ENCODE peak calls at places on chromosome 3, in seven cellular contexts. O, Q, G, R, V, E and D are unnamed samples. For H3K36me3, the result is how much of the 10 kb centered on the place peaks cover.

GRCh38 chr3:146498002-146498736 is 28.8 kb upstream of the PLSCR2 start:
- DNase-seq in O (no peak), Q (no peak), G (no peak), R (no peak), V (no peak), E (no peak), D (no peak)

GRCh38 chr3:143895805-143896204 is 47.5 kb upstream of the SLC9A9 start:
- DNase-seq in O (no peak), Q (no peak), G (no peak), R (no peak), V (no peak), E (no peak), D (no peak)

GRCh38 chr3:173650596-173650995 is 253.1 kb downstream of the NLGN1 start:
- DNase-seq in O (no peak), Q (no peak), G (no peak), R (no peak), V (no peak), E (no peak), D (no peak)

GRCh38 chr3:36444909-36445308 is 64.6 kb downstream of the STAC start:
- DNase-seq in O (no peak), Q (no peak), G (no peak), R (no peak), V (no peak), E (no peak), D (no peak)

GRCh38 chr3:43152649-43153048 is 46.8 kb upstream of the POMGNT2 start:
- DNase-seq in O (no peak), Q (no peak), G (no peak), R (no peak), V (no peak), E (no peak), D (no peak)

GRCh38 chr3:146421814-146422748 is 47.3 kb downstream of the PLSCR2 start:
- DNase-seq in O (no peak), Q (no peak), G (no peak), R (no peak), V (no peak), E (no peak), D (no peak)

GRCh38 chr3:177538743-177539730 is 341.8 kb upstream of the TBL1XR1 start:
- DNase-seq in O (no peak), Q (no peak), G (no peak), R (no peak), V (no peak), E (no peak), D (no peak)

GRCh38 chr3:132256984-132257383 is 60.2 kb upstream of the ACP3 start:
- DNase-seq in O (peak), Q (no peak), G (peak), R (no peak), V (no peak), E (peak), D (no peak)

GRCh38 chr3:67920969-67921368 is 266.6 kb upstream of the SUCLG2 start:
- DNase-seq in O (no peak), Q (no peak), G (no peak), R (no peak), V (no peak), E (no peak), D (no peak)

GRCh38 chr3:189458536-189458935 is 172.7 kb upstream of the TP63 start:
- DNase-seq in O (no peak), Q (no peak), G (no peak), R (no peak), V (peak), E (peak), D (no peak)

GRCh38 chr3:140296796-140297352 is 361.9 kb downstream of the CLSTN2 start:
- DNase-seq in O (no peak), Q (no peak), G (no peak), R (no peak), V (no peak), E (no peak), D (peak)

GRCh38 chr3:48918388-48919214 is at the start of gene ARIH2:
- DNase-seq in O (peak), Q (peak), G (peak), R (peak), V (peak), E (peak), D (peak)

GRCh38 chr3:52130966-52131637 is 23.1 kb downstream of the POC1A start:
- DNase-seq in O (no peak), Q (no peak), G (no peak), R (no peak), V (no peak), E (no peak), D (no peak)

GRCh38 chr3:119647177-119647576 is 13.2 kb downstream of the POPDC2 start:
- DNase-seq in O (no peak), Q (no peak), G (peak), R (no peak), V (no peak), E (peak), D (no peak)

GRCh38 chr3:148924572-148924971 is 59.5 kb downstream of the CPA3 start:
- DNase-seq in O (no peak), Q (no peak), G (no peak), R (no peak), V (no peak), E (no peak), D (no peak)

GRCh38 chr3:17151598-17152373 is 267.0 kb downstream of the PLCL2 start:
- DNase-seq in O (peak), Q (no peak), G (no peak), R (no peak), V (no peak), E (peak), D (no peak)

GRCh38 chr3:42749025-42749752 is 23.9 kb downstream of the CCDC13 start:
- DNase-seq in O (peak), Q (peak), G (no peak), R (no peak), V (no peak), E (peak), D (no peak)

GRCh38 chr3:108124337-108125150 is 33.7 kb upstream of the CD47 start:
- DNase-seq in O (peak), Q (no peak), G (no peak), R (no peak), V (no peak), E (no peak), D (no peak)

GRCh38 chr3:16460273-16460672 is 53.2 kb downstream of the RFTN1 start:
- DNase-seq in O (no peak), Q (no peak), G (no peak), R (no peak), V (no peak), E (no peak), D (no peak)

GRCh38 chr3:193780810-193781472 is 187.9 kb downstream of the OPA1 start:
- DNase-seq in O (peak), Q (peak), G (peak), R (peak), V (peak), E (peak), D (peak)

GRCh38 chr3:150059729-150060128 is 89.0 kb upstream of the PFN2 start:
- DNase-seq in O (no peak), Q (no peak), G (no peak), R (no peak), V (no peak), E (no peak), D (no peak)

GRCh38 chr3:114110439-114110838 is 53.9 kb downstream of the QTRT2 start:
- DNase-seq in O (no peak), Q (no peak), G (no peak), R (no peak), V (no peak), E (no peak), D (no peak)

GRCh38 chr3:15297592-15298350 is 34.6 kb downstream of the SH3BP5 start:
- DNase-seq in O (no peak), Q (no peak), G (no peak), R (no peak), V (no peak), E (no peak), D (no peak)

GRCh38 chr3:12982619-12983101 is 90.6 kb downstream of the IQSEC1 start:
- DNase-seq in O (no peak), Q (no peak), G (no peak), R (no peak), V (no peak), E (no peak), D (no peak)

GRCh38 chr3:189419022-189419421 is 212.2 kb upstream of the TP63 start:
- DNase-seq in O (no peak), Q (no peak), G (no peak), R (no peak), V (peak), E (no peak), D (no peak)

GRCh38 chr3:196055683-196056270 is 26.1 kb downstream of the TFRC start:
- DNase-seq in O (no peak), Q (no peak), G (no peak), R (no peak), V (peak), E (no peak), D (peak)

GRCh38 chr3:21979706-21980105 is 228.7 kb upstream of the ZNF385D start:
- DNase-seq in O (no peak), Q (no peak), G (no peak), R (no peak), V (no peak), E (no peak), D (no peak)

GRCh38 chr3:112653881-112654300 is 12.9 kb upstream of the CCDC80 start:
- DNase-seq in O (no peak), Q (no peak), G (peak), R (peak), V (no peak), E (no peak), D (peak)

GRCh38 chr3:13009946-13010315 is 63.3 kb downstream of the IQSEC1 start:
- DNase-seq in O (no peak), Q (no peak), G (no peak), R (no peak), V (no peak), E (no peak), D (no peak)

GRCh38 chr3:119891944-119892721 is 110.2 kb downstream of the NR1I2 start:
- DNase-seq in O (peak), Q (no peak), G (peak), R (no peak), V (no peak), E (peak), D (peak)

GRCh38 chr3:192700885-192701284 is 26.5 kb downstream of the FGF12 start:
- DNase-seq in O (no peak), Q (no peak), G (no peak), R (no peak), V (no peak), E (no peak), D (no peak)

GRCh38 chr3:124520970-124521369 is 209.3 kb upstream of the UMPS start:
- DNase-seq in O (no peak), Q (no peak), G (no peak), R (no peak), V (no peak), E (no peak), D (no peak)

GRCh38 chr3:122774564-122774963 is 19.1 kb downstream of the HSPBAP1 start:
- DNase-seq in O (no peak), Q (no peak), G (no peak), R (no peak), V (no peak), E (no peak), D (no peak)

GRCh38 chr3:177802151-177802900 is 605.0 kb upstream of the TBL1XR1 start:
- DNase-seq in O (no peak), Q (no peak), G (no peak), R (no peak), V (no peak), E (peak), D (no peak)

GRCh38 chr3:187504435-187504834 is 136.2 kb downstream of the RTP4 start:
- DNase-seq in O (no peak), Q (no peak), G (no peak), R (no peak), V (no peak), E (no peak), D (no peak)
- H3K4me3 ChIP-seq in O (no peak), Q (no peak), G (no peak), R (no peak), V (no peak), E (no peak), D (no peak)

GRCh38 chr3:135172191-135172869 is 377.3 kb downstream of the EPHB1 start:
- DNase-seq in O (no peak), Q (no peak), G (no peak), R (no peak), V (no peak), E (no peak), D (no peak)

GRCh38 chr3:135178566-135178965 is 383.5 kb downstream of the EPHB1 start:
- DNase-seq in O (no peak), Q (no peak), G (no peak), R (no peak), V (no peak), E (no peak), D (no peak)

DNA sequence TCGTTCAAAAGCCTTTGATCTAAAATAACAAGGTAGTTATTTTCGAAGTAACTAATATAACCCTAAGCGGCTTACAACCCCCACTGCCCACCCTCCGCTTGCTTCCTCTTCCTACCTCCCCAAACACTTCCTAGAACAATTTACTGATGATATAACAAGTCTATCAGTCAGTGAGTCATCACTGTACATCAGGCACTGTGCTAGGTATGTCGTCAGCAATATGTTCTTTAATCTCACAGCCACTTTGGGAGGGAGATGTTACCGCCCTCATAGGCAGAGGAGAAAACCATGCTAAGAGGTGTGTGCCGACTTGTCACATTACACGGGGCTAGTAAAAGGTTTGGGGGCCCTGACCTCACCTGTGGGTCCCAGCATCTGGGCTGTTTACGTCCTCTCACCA is 381.8 kb downstream of the EPHB1 start:
- DNase-seq in O (no peak), Q (no peak), G (no peak), R (no peak), V (no peak), E (no peak), D (no peak)
- TF ChIP-seq CTCF in O (no peak), Q (no peak), G (no peak), R (no peak), V (no peak), E (no peak), D (no peak)

DNA sequence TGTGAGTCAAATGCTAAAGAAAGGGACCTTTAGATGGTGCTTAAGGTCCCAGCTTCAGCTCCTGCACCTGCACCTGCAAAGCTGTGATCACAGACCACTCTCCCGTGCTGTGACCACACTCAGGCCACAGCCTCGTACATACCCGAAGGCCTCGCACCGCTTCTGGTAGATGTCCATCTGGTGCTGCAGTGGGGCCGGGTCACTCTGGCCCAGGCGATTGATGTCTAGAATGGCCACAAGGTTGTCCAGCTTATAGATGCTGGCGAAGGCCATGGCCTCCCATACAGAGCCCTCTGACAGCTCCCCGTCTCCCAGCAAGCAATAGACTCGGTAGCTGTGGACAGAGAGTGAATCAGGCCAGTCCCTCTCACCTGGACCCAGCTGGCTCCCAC is 21.0 kb downstream of the TKT start:
- DNase-seq in O (no peak), Q (peak), G (no peak), R (no peak), V (no peak), E (no peak), D (no peak)
- H3K36me3 ChIP-seq in O (under half), Q (half or more), G (under half), R (half or more), V (half or more), E (half or more), D (under half)

GRCh38 chr3:38029400-38030125 is at the start of gene PLCD1:
- DNase-seq in O (peak), Q (no peak), G (peak), R (peak), V (peak), E (peak), D (peak)
- H3K4me3 ChIP-seq in O (peak), Q (peak), G (peak), R (peak), V (peak), E (no peak), D (peak)

GRCh38 chr3:135926664-135927063 is 38.9 kb upstream of the PPP2R3A start:
- DNase-seq in O (no peak), Q (no peak), G (no peak), R (no peak), V (no peak), E (no peak), D (no peak)

GRCh38 chr3:135924506-135924905 is 41.0 kb upstream of the PPP2R3A start:
- DNase-seq in O (no peak), Q (no peak), G (no peak), R (no peak), V (no peak), E (no peak), D (no peak)

GRCh38 chr3:135927170-135927569 is 38.4 kb upstream of the PPP2R3A start:
- DNase-seq in O (no peak), Q (no peak), G (no peak), R (no peak), V (no peak), E (no peak), D (no peak)

GRCh38 chr3:135930243-135930642 is 35.3 kb upstream of the PPP2R3A start:
- DNase-seq in O (no peak), Q (no peak), G (no peak), R (no peak), V (no peak), E (no peak), D (no peak)

DNA sequence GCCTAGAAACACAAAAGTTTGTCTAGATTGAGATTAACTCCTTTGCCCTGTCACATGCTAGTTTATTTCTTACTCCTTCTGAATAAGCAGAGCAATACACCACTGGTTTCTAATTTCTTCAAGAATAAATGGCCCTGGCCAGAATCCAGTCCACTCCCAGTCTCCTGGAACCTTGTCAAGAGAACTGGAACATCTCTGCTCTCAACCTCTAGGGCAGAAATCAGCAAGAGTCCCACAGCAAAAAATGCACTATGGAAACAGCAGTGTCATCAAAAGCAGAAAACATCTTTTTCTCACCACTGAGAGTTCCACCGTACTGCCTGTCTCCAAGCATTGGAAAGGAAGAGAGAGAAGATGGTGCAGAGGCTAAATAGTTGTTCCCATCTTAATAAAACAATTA is 35.9 kb upstream of the PPP2R3A start:
- DNase-seq in O (peak), Q (no peak), G (peak), R (peak), V (peak), E (peak), D (peak)
- TF ChIP-seq CTCF in O (no peak), Q (no peak), G (no peak), R (peak), V (peak), E (no peak), D (no peak)

DNA sequence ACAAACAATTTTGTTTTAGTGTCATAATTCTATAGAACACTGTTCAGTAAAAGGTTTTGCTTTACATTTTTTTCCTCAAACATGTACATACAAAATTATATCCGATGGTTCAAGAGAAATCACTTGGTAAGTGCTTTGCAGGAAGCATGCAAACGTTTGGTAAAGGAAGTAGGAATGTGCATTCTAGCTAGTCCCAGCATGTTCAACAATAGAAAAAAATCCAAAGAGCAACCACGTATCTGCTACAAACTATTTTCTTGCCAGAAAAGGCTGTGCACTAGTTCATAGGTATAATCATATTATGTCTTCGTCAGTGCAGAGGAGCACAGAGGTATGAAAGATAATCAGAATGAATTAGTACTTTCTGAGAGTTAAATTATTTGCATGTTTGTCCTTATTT is 58.0 kb downstream of the GPR160 start:
- DNase-seq in O (no peak), Q (no peak), G (no peak), R (no peak), V (no peak), E (no peak), D (no peak)
- H3K36me3 ChIP-seq in O (under half), Q (half or more), G (under half), R (half or more), V (half or more), E (under half), D (under half)

GRCh38 chr3:99131876-99132275 is 230.4 kb upstream of the DCBLD2 start:
- DNase-seq in O (no peak), Q (no peak), G (no peak), R (no peak), V (no peak), E (no peak), D (no peak)

GRCh38 chr3:99128740-99129505 is 227.4 kb upstream of the DCBLD2 start:
- DNase-seq in O (no peak), Q (no peak), G (no peak), R (no peak), V (no peak), E (no peak), D (no peak)

GRCh38 chr3:99126291-99126690 is 224.8 kb upstream of the DCBLD2 start:
- DNase-seq in O (no peak), Q (no peak), G (no peak), R (no peak), V (no peak), E (no peak), D (no peak)

DNA sequence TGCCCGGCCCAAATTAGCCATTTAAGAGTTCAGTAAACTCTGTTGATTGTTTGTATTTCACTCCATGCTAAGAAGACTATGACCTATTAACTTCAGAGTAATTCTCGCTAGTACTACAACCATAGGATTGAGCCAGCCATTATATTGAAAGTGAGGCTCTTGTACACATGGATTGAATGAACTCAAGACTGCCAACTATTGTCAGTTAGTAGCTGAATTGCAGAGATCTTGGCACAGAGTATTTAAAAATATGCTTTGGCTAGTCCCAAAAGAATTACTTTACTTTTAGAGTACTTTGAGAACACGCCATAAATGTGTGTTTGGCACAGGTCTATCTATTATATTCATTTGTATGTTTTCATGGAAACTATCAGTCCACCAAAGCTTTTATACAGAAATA is 226.7 kb upstream of the DCBLD2 start:
- DNase-seq in O (no peak), Q (no peak), G (no peak), R (no peak), V (no peak), E (no peak), D (no peak)
- H3K4me3 ChIP-seq in O (no peak), Q (no peak), G (no peak), R (no peak), V (no peak), E (no peak), D (no peak)

GRCh38 chr3:184749168-184749744 is 37.4 kb upstream of the MAGEF1 start:
- DNase-seq in O (no peak), Q (no peak), G (no peak), R (no peak), V (no peak), E (no peak), D (no peak)

GRCh38 chr3:184750684-184751083 is 38.8 kb upstream of the MAGEF1 start:
- DNase-seq in O (no peak), Q (no peak), G (no peak), R (no peak), V (no peak), E (peak), D (no peak)

GRCh38 chr3:184751204-184751809 is 39.4 kb upstream of the MAGEF1 start:
- DNase-seq in O (no peak), Q (no peak), G (no peak), R (no peak), V (no peak), E (no peak), D (no peak)

GRCh38 chr3:184746131-184747120 is 34.6 kb upstream of the MAGEF1 start:
- DNase-seq in O (no peak), Q (peak), G (no peak), R (no peak), V (no peak), E (no peak), D (peak)

GRCh38 chr3:184748219-184749135 is 36.6 kb upstream of the MAGEF1 start:
- DNase-seq in O (no peak), Q (no peak), G (no peak), R (no peak), V (no peak), E (no peak), D (peak)
- TF ChIP-seq CTCF in O (peak), Q (peak), G (no peak), R (no peak), V (no peak), E (no peak), D (no peak)